ENCODE peak calls at places on chromosomes 16 and 17, in six cellular contexts. One of them, this sample, is unnamed.

GRCh38 chr17:12421646-12422306 is 243.9 kb upstream of the MYOCD start:
- DNase-seq in IMR-90: peak
- DNase-seq in GM12878: no peak
- DNase-seq in H1: no peak
- DNase-seq in K562: no peak
- DNase-seq in HCT116: no peak
- DNase-seq in this sample: no peak

GRCh38 chr17:48472485-48473281 is 42.7 kb upstream of the SKAP1 start:
- DNase-seq in GM12878: no peak
- DNase-seq in H1: no peak
- DNase-seq in HCT116: peak
- DNase-seq in IMR-90: peak
- DNase-seq in K562: no peak
- DNase-seq in this sample: no peak

GRCh38 chr16:89742948-89743347 is 21.6 kb downstream of the ZNF276 start:
- DNase-seq in K562: no peak
- DNase-seq in GM12878: no peak
- DNase-seq in HCT116: no peak
- DNase-seq in IMR-90: no peak
- DNase-seq in H1: no peak
- DNase-seq in this sample: no peak

GRCh38 chr17:45908460-45908859 is 14.1 kb downstream of the MAPT start:
- DNase-seq in K562: no peak
- DNase-seq in IMR-90: no peak
- DNase-seq in H1: no peak
- DNase-seq in HCT116: no peak
- DNase-seq in GM12878: no peak
- DNase-seq in this sample: no peak

GRCh38 chr17:38746004-38746892 is 1.9 kb downstream of the PCGF2 start:
- DNase-seq in K562: no peak
- DNase-seq in H1: no peak
- DNase-seq in IMR-90: no peak
- DNase-seq in GM12878: no peak
- DNase-seq in HCT116: no peak
- DNase-seq in this sample: no peak

GRCh38 chr17:45131616-45132301 is 556 bp downstream of the PLCD3 start:
- DNase-seq in IMR-90: no peak
- DNase-seq in GM12878: no peak
- DNase-seq in HCT116: no peak
- DNase-seq in K562: peak
- DNase-seq in H1: peak
- DNase-seq in this sample: peak

GRCh38 chr17:4436381-4436780 is 2.6 kb downstream of the SPNS3 start:
- DNase-seq in K562: no peak
- DNase-seq in GM12878: no peak
- DNase-seq in H1: no peak
- DNase-seq in IMR-90: no peak
- DNase-seq in HCT116: no peak
- DNase-seq in this sample: no peak

GRCh38 chr16:79698341-79698753 is 97.8 kb upstream of the MAF start:
- DNase-seq in GM12878: no peak
- DNase-seq in H1: no peak
- DNase-seq in HCT116: no peak
- DNase-seq in IMR-90: peak
- DNase-seq in K562: no peak
- DNase-seq in this sample: no peak

GRCh38 chr17:64019486-64020067 is 856 bp downstream of the ICAM2 start:
- DNase-seq in HCT116: no peak
- DNase-seq in H1: peak
- DNase-seq in GM12878: peak
- DNase-seq in K562: no peak
- DNase-seq in IMR-90: no peak
- DNase-seq in this sample: no peak

GRCh38 chr16:66344533-66345145 is 21.9 kb upstream of the CDH5 start:
- DNase-seq in HCT116: no peak
- DNase-seq in IMR-90: peak
- DNase-seq in K562: peak
- DNase-seq in H1: no peak
- DNase-seq in GM12878: no peak
- DNase-seq in this sample: peak

GRCh38 chr17:72494576-72494975 is 373.8 kb downstream of the SOX9 start:
- DNase-seq in IMR-90: no peak
- DNase-seq in K562: no peak
- DNase-seq in HCT116: no peak
- DNase-seq in H1: no peak
- DNase-seq in GM12878: no peak
- DNase-seq in this sample: no peak

GRCh38 chr17:49516190-49516589 is 21.1 kb downstream of the NGFR start:
- DNase-seq in H1: no peak
- DNase-seq in GM12878: no peak
- DNase-seq in HCT116: no peak
- DNase-seq in K562: no peak
- DNase-seq in IMR-90: no peak
- DNase-seq in this sample: no peak

GRCh38 chr17:37054894-37055293 is 106.1 kb downstream of the AATF start:
- DNase-seq in K562: no peak
- DNase-seq in GM12878: no peak
- DNase-seq in H1: no peak
- DNase-seq in HCT116: no peak
- DNase-seq in IMR-90: no peak
- DNase-seq in this sample: no peak

GRCh38 chr16:4271176-4272113 is 1.4 kb downstream of the TFAP4 start:
- DNase-seq in HCT116: peak
- DNase-seq in IMR-90: peak
- DNase-seq in GM12878: peak
- DNase-seq in H1: peak
- DNase-seq in K562: peak
- DNase-seq in this sample: peak
- TF ChIP-seq POLR2A in HCT116: peak
- TF ChIP-seq POLR2A in IMR-90: no peak
- TF ChIP-seq POLR2A in GM12878: peak
- TF ChIP-seq POLR2A in H1: peak
- TF ChIP-seq POLR2A in K562: peak
- TF ChIP-seq POLR2A in this sample: peak

GRCh38 chr17:69061901-69062556 is 1.3 kb upstream of the ABCA9 start:
- DNase-seq in HCT116: no peak
- DNase-seq in GM12878: no peak
- DNase-seq in IMR-90: no peak
- DNase-seq in H1: no peak
- DNase-seq in K562: no peak
- DNase-seq in this sample: peak
- H3K9ac ChIP-seq in HCT116: no peak
- H3K9ac ChIP-seq in GM12878: no peak
- H3K9ac ChIP-seq in IMR-90: no peak
- H3K9ac ChIP-seq in H1: no peak
- H3K9ac ChIP-seq in K562: no peak
- H3K9ac ChIP-seq in this sample: no peak

GRCh38 chr17:8792646-8793045 is 6.5 kb downstream of the MFSD6L start:
- DNase-seq in GM12878: no peak
- DNase-seq in HCT116: no peak
- DNase-seq in K562: no peak
- DNase-seq in H1: no peak
- DNase-seq in IMR-90: no peak
- DNase-seq in this sample: no peak

GRCh38 chr17:8788998-8789397 is 10.2 kb downstream of the MFSD6L start:
- DNase-seq in GM12878: no peak
- DNase-seq in H1: no peak
- DNase-seq in K562: no peak
- DNase-seq in IMR-90: no peak
- DNase-seq in HCT116: no peak
- DNase-seq in this sample: no peak

GRCh38 chr17:8791248-8791909 is 7.8 kb downstream of the MFSD6L start:
- DNase-seq in GM12878: no peak
- DNase-seq in H1: no peak
- DNase-seq in HCT116: no peak
- DNase-seq in K562: no peak
- DNase-seq in IMR-90: no peak
- DNase-seq in this sample: no peak

GRCh38 chr17:8791910-8792270 is 7.3 kb downstream of the MFSD6L start:
- DNase-seq in K562: no peak
- DNase-seq in IMR-90: peak
- DNase-seq in GM12878: no peak
- DNase-seq in HCT116: peak
- DNase-seq in H1: no peak
- DNase-seq in this sample: peak

DNA sequence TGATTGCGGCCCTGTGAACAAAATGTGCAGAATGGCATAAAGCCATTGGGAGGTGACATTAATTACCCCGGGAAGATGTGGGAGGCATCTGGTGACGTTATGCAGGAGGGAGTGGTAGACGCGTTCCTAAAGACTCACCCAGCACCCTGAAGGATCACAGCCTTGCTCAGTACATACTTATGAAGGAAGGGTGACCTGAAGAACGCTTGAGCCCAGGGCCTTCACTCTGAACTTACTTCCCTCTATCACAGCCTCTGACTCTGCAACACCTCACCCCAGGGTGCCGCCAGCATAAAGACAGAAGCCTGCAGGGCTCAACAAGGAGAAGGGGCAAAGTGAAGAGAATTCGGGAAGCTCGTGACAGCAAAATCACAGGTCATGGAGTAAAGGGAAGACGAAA is 9.4 kb downstream of the MFSD6L start:
- DNase-seq in GM12878: no peak
- DNase-seq in K562: no peak
- DNase-seq in HCT116: no peak
- DNase-seq in IMR-90: no peak
- DNase-seq in H1: no peak
- DNase-seq in this sample: no peak
- TF ChIP-seq POLR2A in GM12878: no peak
- TF ChIP-seq POLR2A in K562: no peak
- TF ChIP-seq POLR2A in HCT116: no peak
- TF ChIP-seq POLR2A in IMR-90: no peak
- TF ChIP-seq POLR2A in H1: no peak
- TF ChIP-seq POLR2A in this sample: no peak

DNA sequence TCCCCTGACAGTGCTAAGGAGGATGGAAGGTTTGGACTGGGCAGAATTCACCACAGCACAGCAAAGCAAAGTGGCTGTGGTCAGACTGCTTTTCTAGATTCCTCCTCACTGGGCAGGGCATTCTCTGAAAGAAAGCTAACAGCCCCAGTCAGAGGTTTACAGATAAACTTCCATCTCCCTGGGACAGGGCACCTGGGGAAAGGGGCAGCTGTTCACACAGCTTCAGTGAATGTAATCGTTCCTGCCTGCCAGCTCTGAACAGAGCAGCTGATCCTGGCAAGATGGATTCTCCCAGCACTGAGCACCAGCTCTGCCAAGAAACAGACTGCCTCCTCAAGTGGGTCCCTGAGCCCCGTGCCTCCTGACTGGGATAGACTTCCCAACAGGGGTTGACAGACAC is 42.4 kb upstream of the KIF2B start:
- DNase-seq in IMR-90: no peak
- DNase-seq in H1: no peak
- DNase-seq in K562: no peak
- DNase-seq in GM12878: no peak
- DNase-seq in HCT116: no peak
- DNase-seq in this sample: no peak
- H3K9ac ChIP-seq in IMR-90: no peak
- H3K9ac ChIP-seq in H1: no peak
- H3K9ac ChIP-seq in K562: no peak
- H3K9ac ChIP-seq in GM12878: no peak
- H3K9ac ChIP-seq in HCT116: no peak
- H3K9ac ChIP-seq in this sample: no peak

This sample was measured in endothelial cell of umbilical vein.